ENCODE peak calls at places on chromosome 22, in nine cellular contexts. T is CD8-positive, alpha-beta T cell; H is mesothelial cell of epicardium; Z is GM20000; X is Calu3; C is GM12878; Y is WTC11; A is PC-9; P is fibroblast of mammary gland. K is an unnamed sample.

GRCh38 chr22:23072911-23073491 is 2.7 kb downstream of the GNAZ start:
- DNase-seq in Y (no peak), Z (no peak), P (no peak), T (no peak), C (no peak), H (no peak), X (no peak), A (no peak), K (no peak)

GRCh38 chr22:35894937-35895708 is 133.5 kb downstream of the RBFOX2 start:
- DNase-seq in Z (no peak), Y (no peak), H (no peak), P (peak), X (no peak), C (no peak), T (no peak), A (peak), K (no peak)

GRCh38 chr22:38774496-38775166 is 18.8 kb upstream of the SUN2 start:
- DNase-seq in Z (no peak), X (no peak), Y (no peak), A (no peak), C (no peak), P (no peak), H (no peak), T (no peak), K (no peak)

GRCh38 chr22:22099833-22100812 is 117.5 kb upstream of the TOP3B start:
- DNase-seq in P (peak), T (no peak), Z (no peak), C (no peak), A (no peak), Y (peak), X (no peak), H (no peak), K (no peak)

GRCh38 chr22:48171294-48171693 is 1408.8 kb downstream of the TBC1D22A start:
- DNase-seq in A (no peak), Y (no peak), H (no peak), P (no peak), C (no peak), Z (no peak), T (no peak), X (no peak), K (no peak)

GRCh38 chr22:24333301-24333700 is 62.7 kb downstream of the SPECC1L start:
- DNase-seq in H (no peak), A (peak), Y (no peak), X (no peak), C (no peak), P (peak), T (no peak), Z (no peak), K (no peak)

GRCh38 chr22:21699643-21700042 is 33.8 kb downstream of the PPIL2 start:
- DNase-seq in Y (no peak), A (no peak), P (no peak), T (no peak), C (no peak), Z (no peak), X (no peak), H (no peak), K (no peak)

GRCh38 chr22:21613553-21614233 is 16.1 kb downstream of the YDJC start:
- DNase-seq in T (no peak), H (no peak), X (no peak), P (no peak), C (no peak), A (no peak), Y (no peak), Z (no peak), K (no peak)

GRCh38 chr22:46942816-46943783 is 180.7 kb downstream of the TBC1D22A start:
- DNase-seq in A (no peak), H (no peak), P (peak), X (no peak), C (no peak), Y (no peak), Z (no peak), T (no peak), K (no peak)

GRCh38 chr22:31615940-31616314 is 46.1 kb downstream of the PISD start:
- DNase-seq in P (no peak), A (no peak), H (no peak), C (no peak), X (no peak), Z (peak), Y (no peak), T (no peak), K (no peak)

GRCh38 chr22:23223566-23224317 is 43.4 kb downstream of the BCR start:
- DNase-seq in Y (no peak), H (no peak), X (no peak), T (no peak), P (no peak), Z (no peak), C (no peak), A (no peak), K (no peak)

GRCh38 chr22:37258810-37259472 is 14.9 kb upstream of the RAC2 start:
- DNase-seq in Y (no peak), T (no peak), A (no peak), P (no peak), C (no peak), Z (no peak), X (no peak), H (no peak), K (no peak)

GRCh38 chr22:24801906-24802504 is 4.0 kb upstream of the SGSM1 start:
- DNase-seq in H (no peak), C (no peak), Y (no peak), A (no peak), T (no peak), X (no peak), P (no peak), Z (no peak), K (no peak)

GRCh38 chr22:40006641-40007040 is 11.9 kb downstream of the FAM83F start:
- DNase-seq in X (no peak), T (no peak), Y (no peak), P (no peak), H (no peak), C (no peak), Z (no peak), A (no peak), K (no peak)

GRCh38 chr22:48786679-48786996 is 1041.0 kb downstream of the BRD1 start:
- DNase-seq in X (no peak), Y (no peak), A (no peak), C (no peak), P (no peak), H (no peak), T (no peak), Z (no peak), K (no peak)

GRCh38 chr22:31923166-31923565 is 21.2 kb upstream of the YWHAH start:
- DNase-seq in P (no peak), Y (no peak), H (no peak), A (no peak), C (no peak), Z (no peak), X (no peak), T (no peak), K (no peak)

GRCh38 chr22:39938509-39938908 is 21.7 kb upstream of the TMA7B start:
- DNase-seq in Z (no peak), C (no peak), T (no peak), A (no peak), H (no peak), Y (no peak), X (no peak), P (no peak), K (no peak)

GRCh38 chr22:34105461-34106062 is 185.3 kb upstream of the LARGE1 start:
- DNase-seq in C (no peak), P (peak), A (no peak), X (peak), T (no peak), H (peak), Z (peak), Y (peak), K (no peak)

GRCh38 chr22:39503590-39503989 is 1.5 kb downstream of the MIEF1 start:
- DNase-seq in A (no peak), P (no peak), H (no peak), C (no peak), T (no peak), Y (no peak), X (no peak), Z (no peak), K (no peak)

GRCh38 chr22:36329217-36330078 is 58.3 kb downstream of the MYH9 start:
- DNase-seq in Z (no peak), Y (peak), A (peak), T (peak), C (no peak), H (peak), P (peak), X (peak), K (peak)

GRCh38 chr22:39683639-39684038 is 113.1 kb downstream of the CACNA1I start:
- DNase-seq in C (no peak), Y (no peak), Z (no peak), T (no peak), P (no peak), X (no peak), H (no peak), A (no peak), K (no peak)

GRCh38 chr22:24517446-24517845 is 22.3 kb downstream of the UPB1 start:
- DNase-seq in T (no peak), P (no peak), Z (no peak), X (no peak), A (no peak), Y (no peak), C (no peak), H (no peak), K (no peak)

GRCh38 chr22:50630376-50630775 is 2.4 kb upstream of the ARSA start:
- DNase-seq in P (peak), A (peak), Y (no peak), C (no peak), H (no peak), T (no peak), Z (no peak), X (no peak), K (no peak)

GRCh38 chr22:50627452-50627913 is 469 bp downstream of the ARSA start:
- DNase-seq in X (peak), Z (peak), C (no peak), Y (peak), A (peak), P (no peak), H (no peak), T (no peak), K (no peak)

GRCh38 chr22:50626856-50627451 is 998 bp downstream of the ARSA start:
- DNase-seq in Z (no peak), A (peak), X (no peak), C (no peak), H (no peak), T (no peak), P (no peak), Y (no peak), K (no peak)

GRCh38 chr22:50627914-50628542 is at the start of gene ARSA:
- DNase-seq in H (peak), Z (peak), Y (peak), A (peak), C (peak), P (peak), T (peak), X (peak), K (peak)

GRCh38 chr22:50628543-50629134 is 687 bp upstream of the ARSA start:
- DNase-seq in H (no peak), Z (no peak), T (peak), A (peak), X (no peak), Y (no peak), C (no peak), P (no peak), K (peak)
- TF ChIP-seq CTCF in H (no peak), Z (no peak), T (no peak), A (no peak), X (no peak), Y (no peak), C (no peak), P (no peak), K (no peak)

DNA sequence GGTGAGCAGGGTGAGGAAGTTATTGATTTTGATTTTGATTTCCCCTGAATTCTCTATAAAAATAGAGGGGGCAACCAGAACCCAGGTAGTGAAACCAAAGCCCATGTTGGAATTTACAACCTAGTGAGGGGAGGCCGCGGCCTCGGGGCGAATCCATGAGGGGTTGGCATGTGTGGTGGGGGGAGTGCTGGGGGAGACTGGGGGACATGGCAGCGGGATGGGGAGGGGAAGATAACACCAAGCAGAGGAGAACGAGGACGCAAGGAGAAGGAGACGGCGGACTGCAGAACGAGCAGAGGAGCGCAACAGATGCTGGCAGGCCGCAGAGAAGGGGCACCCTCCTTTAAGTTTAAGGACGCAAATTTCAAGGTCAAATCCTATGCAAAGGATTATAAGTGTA is 79.7 kb upstream of the SEPTIN5 start:
- DNase-seq in T (no peak), Z (no peak), Y (no peak), P (no peak), A (no peak), C (no peak), X (no peak), H (no peak), K (no peak)
- TF ChIP-seq CTCF in T (no peak), Z (no peak), Y (no peak), P (no peak), A (no peak), C (no peak), X (no peak), H (no peak), K (no peak)

GRCh38 chr22:27377501-27377900 is 424.1 kb downstream of the MN1 start:
- DNase-seq in Z (no peak), C (no peak), Y (no peak), P (no peak), A (peak), X (no peak), H (no peak), T (no peak), K (no peak)

GRCh38 chr22:27370281-27370680 is 431.3 kb downstream of the MN1 start:
- DNase-seq in C (no peak), Z (no peak), H (no peak), T (no peak), P (no peak), Y (no peak), A (no peak), X (no peak), K (no peak)

GRCh38 chr22:27370987-27371386 is 430.6 kb downstream of the MN1 start:
- DNase-seq in H (no peak), T (no peak), P (no peak), C (no peak), X (no peak), A (no peak), Z (no peak), Y (no peak), K (no peak)

GRCh38 chr22:27372364-27372763 is 429.2 kb downstream of the MN1 start:
- DNase-seq in P (no peak), X (no peak), H (no peak), Y (no peak), C (no peak), Z (no peak), A (no peak), T (no peak), K (no peak)

DNA sequence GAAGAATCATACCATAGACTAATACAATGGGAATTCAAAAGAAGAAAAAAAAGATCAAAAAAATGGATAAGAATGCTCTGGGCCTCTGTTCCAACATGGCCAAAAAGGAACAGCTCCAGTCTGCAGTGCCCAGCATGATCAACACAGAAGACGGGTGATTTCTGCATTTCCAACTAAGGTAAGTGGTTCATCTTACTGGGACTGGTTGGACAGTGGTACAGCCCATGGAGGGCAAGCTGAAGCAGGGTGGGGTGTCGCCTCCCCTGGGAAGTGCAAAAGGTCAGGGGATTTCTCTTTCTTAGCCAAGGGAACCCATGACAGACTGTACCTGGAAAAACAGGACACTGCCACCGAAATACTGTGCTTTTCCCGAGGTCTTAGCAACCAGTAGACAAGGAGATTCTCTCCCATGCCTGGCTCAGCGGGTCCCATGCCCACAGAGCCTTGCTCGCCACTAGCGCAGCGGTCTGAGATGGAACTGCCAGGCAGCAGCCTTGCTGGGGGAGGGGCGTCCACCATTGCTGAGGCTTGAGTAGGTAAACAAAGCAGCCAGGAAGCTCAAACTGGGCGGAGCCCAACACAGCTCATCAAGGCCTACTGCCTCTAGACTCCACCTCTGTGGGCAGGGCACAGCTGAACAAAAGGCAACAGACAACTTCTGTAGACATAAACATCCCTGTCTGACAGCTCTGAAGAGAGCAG is 428.4 kb downstream of the MN1 start:
- DNase-seq in Y (peak), X (peak), T (no peak), A (no peak), P (no peak), H (peak), Z (no peak), C (no peak), K (no peak)
- TF ChIP-seq CTCF in Y (no peak), X (no peak), T (no peak), A (no peak), P (no peak), H (no peak), Z (no peak), C (no peak), K (no peak)

DNA sequence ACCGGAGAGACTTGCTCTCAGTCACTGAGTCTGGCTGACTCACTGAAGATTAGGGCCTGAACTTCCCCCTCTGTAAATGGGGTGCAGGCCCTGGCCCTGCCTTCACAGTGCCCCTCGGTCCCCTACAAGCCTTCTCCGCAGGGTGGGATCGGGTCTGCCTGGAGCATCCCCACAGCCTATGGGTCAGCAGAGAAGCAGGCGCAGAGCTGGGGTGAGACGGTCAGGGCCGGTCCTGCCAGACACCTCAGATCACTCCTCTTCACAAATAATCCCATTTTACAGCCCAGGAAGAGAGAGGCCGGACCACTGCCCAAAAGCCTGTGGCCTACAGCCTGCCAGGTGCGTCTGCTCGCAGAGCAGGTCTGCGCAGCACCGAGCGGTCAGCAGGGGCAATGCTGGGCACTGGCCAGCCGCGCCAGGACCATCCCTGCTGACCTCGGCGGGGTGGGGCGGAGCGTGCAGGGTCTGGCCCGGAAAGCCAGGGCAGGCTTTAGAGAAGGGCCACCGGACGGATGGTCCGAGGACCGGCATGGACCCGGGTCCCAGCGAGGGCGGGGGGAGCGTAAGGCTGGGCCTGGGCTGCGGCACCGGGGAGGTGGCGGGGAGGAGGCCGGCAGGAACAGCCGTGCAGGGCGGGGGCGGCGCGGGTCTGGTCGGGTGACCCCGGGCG is 518 bp upstream of the SEPTIN5 start:
- DNase-seq in X (peak), Y (peak), T (no peak), C (no peak), A (no peak), P (no peak), Z (no peak), H (no peak), K (no peak)
- TF ChIP-seq CTCF in X (no peak), Y (no peak), T (no peak), C (no peak), A (no peak), P (no peak), Z (no peak), H (no peak), K (no peak)

DNA sequence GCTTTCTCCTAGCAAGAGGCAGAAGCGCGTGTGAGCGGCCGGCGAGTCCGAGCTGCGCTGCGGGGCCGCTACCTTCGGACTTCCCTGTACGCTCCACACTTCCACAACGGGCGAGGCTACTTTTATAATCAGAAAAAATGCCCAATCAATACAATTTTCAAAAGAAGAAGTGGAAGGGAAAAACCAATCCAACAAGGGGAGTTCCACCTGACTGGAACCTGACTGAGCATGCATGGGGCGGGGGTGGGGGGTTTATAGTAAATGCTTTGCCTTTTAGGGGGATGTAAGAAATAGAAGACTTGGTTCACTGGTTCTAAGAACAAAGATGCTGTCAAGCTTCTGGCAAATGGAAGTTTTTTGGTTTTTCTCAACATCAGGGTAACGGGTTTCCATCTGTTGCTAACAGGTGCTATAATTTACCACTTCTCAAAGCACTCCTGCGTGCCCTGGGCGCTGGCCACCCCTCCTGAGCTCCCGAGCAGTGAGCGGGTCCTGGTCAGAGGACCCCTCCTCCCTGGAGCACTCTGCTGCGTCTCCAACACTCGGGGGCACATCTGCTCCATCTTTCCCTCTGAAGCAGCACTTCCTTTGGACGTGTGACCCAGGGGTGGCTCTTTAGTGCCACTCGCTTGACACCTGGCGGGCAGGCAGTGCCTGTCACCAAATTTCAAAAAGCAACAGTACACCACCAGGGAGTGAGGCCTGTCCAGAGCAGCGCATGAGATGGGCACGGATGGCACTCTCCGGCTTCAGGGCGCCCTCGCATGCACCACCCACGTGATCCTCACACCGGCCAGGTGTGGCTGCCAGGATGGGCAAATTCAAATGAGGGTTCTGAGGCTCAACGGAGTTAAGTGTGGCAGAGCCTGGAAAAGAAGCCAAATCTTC is 21.6 kb upstream of the BID start:
- DNase-seq in C (no peak), Z (peak), T (no peak), Y (no peak), X (no peak), H (no peak), P (no peak), A (no peak), K (no peak)
- TF ChIP-seq CTCF in C (peak), Z (no peak), T (no peak), Y (no peak), X (no peak), H (no peak), P (no peak), A (no peak), K (no peak)

GRCh38 chr22:45502215-45503070 is at the start of gene FBLN1:
- DNase-seq in T (no peak), C (no peak), P (no peak), Z (no peak), X (peak), Y (peak), A (peak), H (peak), K (no peak)
- TF ChIP-seq CTCF in T (no peak), C (no peak), P (no peak), Z (no peak), X (peak), Y (no peak), A (peak), H (no peak), K (no peak)

K was measured in natural killer cell.